ENCODE peak calls at places on chromosomes 2 and 18, in four cellular contexts. One of them, this sample, is unnamed.

GRCh38 chr2:178072383-178073301 is at the start of gene PDE11A:
- DNase-seq in PC-3: peak; percentile 88
- DNase-seq in GM23248: peak; percentile 93
- DNase-seq in hepatocyte: peak; percentile 93
- DNase-seq in this sample: peak; percentile 26

GRCh38 chr18:79227617-79228016 is 158.4 kb downstream of the ATP9B start:
- DNase-seq in PC-3: no peak
- DNase-seq in GM23248: no peak
- DNase-seq in hepatocyte: no peak
- DNase-seq in this sample: no peak

GRCh38 chr2:201507725-201508124 is 56.2 kb downstream of the STRADB start:
- DNase-seq in PC-3: no peak
- DNase-seq in GM23248: no peak
- DNase-seq in hepatocyte: no peak
- DNase-seq in this sample: no peak

GRCh38 chr2:98643496-98644100 is 35.2 kb downstream of the UNC50 start:
- DNase-seq in GM23248: no peak
- DNase-seq in PC-3: no peak
- DNase-seq in hepatocyte: no peak
- DNase-seq in this sample: no peak

GRCh38 chr2:71604709-71605085 is 151.3 kb downstream of the DYSF start:
- DNase-seq in PC-3: no peak
- DNase-seq in GM23248: no peak
- DNase-seq in hepatocyte: no peak
- DNase-seq in this sample: no peak

GRCh38 chr2:127398239-127398590 is 10.4 kb upstream of the MAP3K2 start:
- DNase-seq in GM23248: peak; percentile 98
- DNase-seq in PC-3: peak; percentile 97
- DNase-seq in hepatocyte: peak; percentile 91
- DNase-seq in this sample: no peak

GRCh38 chr2:157488877-157489276 is 45.0 kb upstream of the CYTIP start:
- DNase-seq in GM23248: no peak
- DNase-seq in PC-3: peak; percentile 29
- DNase-seq in hepatocyte: no peak
- DNase-seq in this sample: no peak

GRCh38 chr2:236872971-236873370 is 212.7 kb upstream of the COPS8 start:
- DNase-seq in PC-3: no peak
- DNase-seq in hepatocyte: no peak
- DNase-seq in GM23248: no peak
- DNase-seq in this sample: no peak

GRCh38 chr2:216113572-216113971 is 4.4 kb downstream of the XRCC5 start:
- DNase-seq in GM23248: no peak
- DNase-seq in PC-3: no peak
- DNase-seq in hepatocyte: no peak
- DNase-seq in this sample: no peak

GRCh38 chr2:24702800-24703199 is 90.4 kb downstream of the PTRHD1 start:
- DNase-seq in hepatocyte: no peak
- DNase-seq in GM23248: peak; percentile 93
- DNase-seq in PC-3: peak; percentile 93
- DNase-seq in this sample: no peak

GRCh38 chr2:42796427-42797248 is 4.3 kb upstream of the HAAO start:
- DNase-seq in PC-3: no peak
- DNase-seq in GM23248: no peak
- DNase-seq in hepatocyte: no peak
- DNase-seq in this sample: no peak

GRCh38 chr18:32469190-32469611 is 1.5 kb downstream of the GAREM1 start:
- DNase-seq in hepatocyte: peak; percentile 58
- DNase-seq in PC-3: peak; percentile 23
- DNase-seq in GM23248: peak; percentile 59
- DNase-seq in this sample: no peak

GRCh38 chr18:3391704-3392466 is 58.1 kb upstream of the TGIF1 start:
- DNase-seq in hepatocyte: no peak
- DNase-seq in GM23248: peak; percentile 6
- DNase-seq in PC-3: no peak
- DNase-seq in this sample: no peak

GRCh38 chr2:229666811-229667210 is 47.5 kb downstream of the DNER start:
- DNase-seq in GM23248: no peak
- DNase-seq in hepatocyte: no peak
- DNase-seq in PC-3: no peak
- DNase-seq in this sample: no peak

GRCh38 chr2:207119048-207119447 is 46.7 kb downstream of the KLF7 start:
- DNase-seq in GM23248: no peak
- DNase-seq in PC-3: peak; percentile 54
- DNase-seq in hepatocyte: no peak
- DNase-seq in this sample: no peak

GRCh38 chr2:207122914-207123744 is 42.6 kb downstream of the KLF7 start:
- DNase-seq in hepatocyte: peak; percentile 16
- DNase-seq in GM23248: no peak
- DNase-seq in PC-3: no peak
- DNase-seq in this sample: no peak

GRCh38 chr2:207126724-207127314 is 38.9 kb downstream of the KLF7 start:
- DNase-seq in GM23248: peak; percentile 65
- DNase-seq in hepatocyte: no peak
- DNase-seq in PC-3: no peak
- DNase-seq in this sample: no peak

GRCh38 chr2:207121784-207122183 is 44.0 kb downstream of the KLF7 start:
- DNase-seq in GM23248: peak; percentile 75
- DNase-seq in PC-3: peak; percentile 80
- DNase-seq in hepatocyte: no peak
- DNase-seq in this sample: no peak

DNA sequence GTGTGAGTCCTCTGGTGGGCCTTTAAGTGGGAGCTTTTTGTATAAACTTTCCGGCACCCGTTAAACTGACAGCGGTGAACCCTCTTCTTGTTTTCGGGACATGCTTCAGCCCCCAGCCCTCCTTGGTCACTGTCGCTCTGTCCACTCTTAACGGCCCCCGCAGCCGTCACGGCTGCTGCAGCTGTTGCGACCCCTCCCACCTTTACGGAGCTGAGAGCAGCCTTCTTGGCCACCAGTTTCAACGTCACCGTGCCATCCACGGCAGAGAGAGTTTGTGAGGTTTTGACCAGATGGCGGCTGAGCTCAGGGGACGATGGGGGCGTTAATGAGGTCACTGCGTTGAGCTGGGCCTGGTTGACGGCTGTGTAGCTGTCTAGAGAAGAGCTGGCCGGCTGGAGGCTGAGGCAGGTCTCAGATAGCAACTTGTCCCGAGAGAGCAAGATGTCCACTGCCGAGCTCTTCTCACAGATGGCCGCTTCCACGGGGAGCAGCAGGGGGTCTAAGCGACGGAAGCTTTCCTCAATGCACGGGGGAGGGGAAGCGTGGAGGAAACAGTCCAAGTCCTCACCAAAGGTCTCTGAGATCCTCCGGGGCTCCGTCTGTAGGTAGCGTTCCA is 41.9 kb downstream of the KLF7 start:
- DNase-seq in PC-3: no peak
- DNase-seq in hepatocyte: no peak
- DNase-seq in GM23248: no peak
- DNase-seq in this sample: no peak
- H4K20me1 ChIP-seq in PC-3: no peaks in the 10 kb centered on the region
- H4K20me1 ChIP-seq in hepatocyte: peaks cover 9% of the 10 kb centered on the region
- H4K20me1 ChIP-seq in GM23248: peaks cover 24% of the 10 kb centered on the region
- H4K20me1 ChIP-seq in this sample: peaks cover 16% of the 10 kb centered on the region

GRCh38 chr2:112480540-112481049 is 1.4 kb upstream of the TTL start:
- DNase-seq in GM23248: no peak
- DNase-seq in hepatocyte: peak; percentile 10
- DNase-seq in PC-3: no peak
- DNase-seq in this sample: no peak

GRCh38 chr2:112476434-112476833 is 5.5 kb upstream of the TTL start:
- DNase-seq in hepatocyte: no peak
- DNase-seq in GM23248: no peak
- DNase-seq in PC-3: no peak
- DNase-seq in this sample: no peak

GRCh38 chr2:112472547-112473263 is 9.3 kb upstream of the TTL start:
- DNase-seq in GM23248: no peak
- DNase-seq in PC-3: no peak
- DNase-seq in hepatocyte: no peak
- DNase-seq in this sample: no peak

DNA sequence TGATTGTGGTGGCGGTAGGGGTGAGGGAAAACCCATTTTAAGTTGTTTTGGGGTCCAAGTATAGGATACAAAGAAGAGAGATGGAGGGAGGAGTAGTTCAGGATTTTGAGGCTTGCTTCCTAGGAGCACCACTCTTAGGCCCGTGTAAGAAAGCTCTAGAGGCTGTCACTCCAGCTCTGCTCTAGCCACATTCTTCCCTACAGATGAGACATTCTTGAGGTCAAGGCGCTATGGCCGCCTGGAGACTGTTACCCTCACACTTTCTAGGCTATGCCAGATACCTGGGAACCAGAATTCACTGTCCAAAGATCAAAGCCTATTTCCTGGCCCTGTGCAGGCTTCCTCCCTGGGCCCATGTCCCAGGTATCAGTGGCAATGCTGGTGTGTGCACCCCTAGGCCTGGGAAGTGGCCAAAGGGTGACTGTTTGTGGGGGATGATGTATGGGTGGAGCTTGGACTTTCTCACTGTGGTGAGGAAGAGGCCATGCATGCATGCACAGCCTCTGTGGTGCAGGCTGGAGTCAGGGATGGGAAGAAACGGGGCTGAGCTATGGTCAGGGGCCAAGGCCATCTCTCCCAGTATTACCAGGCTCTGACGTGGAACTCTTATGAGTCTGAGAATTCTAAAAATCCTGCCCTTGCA is 7.0 kb upstream of the TTL start:
- DNase-seq in PC-3: no peak
- DNase-seq in hepatocyte: no peak
- DNase-seq in GM23248: peak; percentile 86
- DNase-seq in this sample: no peak
- H2AFZ ChIP-seq in PC-3: no peak overlapping the region
- H2AFZ ChIP-seq in hepatocyte: no peak overlapping the region
- H2AFZ ChIP-seq in GM23248: peak overlapping the region; percentile 59
- H2AFZ ChIP-seq in this sample: no peak overlapping the region

GRCh38 chr18:13151656-13152055 is 66.9 kb upstream of the LDLRAD4 start:
- DNase-seq in PC-3: no peak
- DNase-seq in GM23248: no peak
- DNase-seq in hepatocyte: no peak
- DNase-seq in this sample: no peak

GRCh38 chr18:13141209-13141608 is 77.4 kb upstream of the LDLRAD4 start:
- DNase-seq in PC-3: peak; percentile 11
- DNase-seq in GM23248: peak; percentile 13
- DNase-seq in hepatocyte: no peak
- DNase-seq in this sample: no peak

GRCh38 chr18:13145636-13146190 is 72.8 kb upstream of the LDLRAD4 start:
- DNase-seq in hepatocyte: no peak
- DNase-seq in GM23248: no peak
- DNase-seq in PC-3: no peak
- DNase-seq in this sample: no peak

GRCh38 chr18:13147146-13147545 is 71.4 kb upstream of the LDLRAD4 start:
- DNase-seq in GM23248: no peak
- DNase-seq in hepatocyte: no peak
- DNase-seq in PC-3: no peak
- DNase-seq in this sample: no peak
- H4K20me1 ChIP-seq in GM23248: no peaks in the 10 kb centered on the region
- H4K20me1 ChIP-seq in hepatocyte: no peaks in the 10 kb centered on the region
- H4K20me1 ChIP-seq in PC-3: no peaks in the 10 kb centered on the region
- H4K20me1 ChIP-seq in this sample: no peaks in the 10 kb centered on the region

GRCh38 chr2:231549446-231550239 is 19.4 kb upstream of the NMUR1 start:
- DNase-seq in GM23248: no peak
- DNase-seq in PC-3: no peak
- DNase-seq in hepatocyte: no peak
- DNase-seq in this sample: no peak
- H2AFZ ChIP-seq in GM23248: no peak overlapping the region
- H2AFZ ChIP-seq in PC-3: no peak overlapping the region
- H2AFZ ChIP-seq in hepatocyte: no peak overlapping the region
- H2AFZ ChIP-seq in this sample: no peak overlapping the region

DNA sequence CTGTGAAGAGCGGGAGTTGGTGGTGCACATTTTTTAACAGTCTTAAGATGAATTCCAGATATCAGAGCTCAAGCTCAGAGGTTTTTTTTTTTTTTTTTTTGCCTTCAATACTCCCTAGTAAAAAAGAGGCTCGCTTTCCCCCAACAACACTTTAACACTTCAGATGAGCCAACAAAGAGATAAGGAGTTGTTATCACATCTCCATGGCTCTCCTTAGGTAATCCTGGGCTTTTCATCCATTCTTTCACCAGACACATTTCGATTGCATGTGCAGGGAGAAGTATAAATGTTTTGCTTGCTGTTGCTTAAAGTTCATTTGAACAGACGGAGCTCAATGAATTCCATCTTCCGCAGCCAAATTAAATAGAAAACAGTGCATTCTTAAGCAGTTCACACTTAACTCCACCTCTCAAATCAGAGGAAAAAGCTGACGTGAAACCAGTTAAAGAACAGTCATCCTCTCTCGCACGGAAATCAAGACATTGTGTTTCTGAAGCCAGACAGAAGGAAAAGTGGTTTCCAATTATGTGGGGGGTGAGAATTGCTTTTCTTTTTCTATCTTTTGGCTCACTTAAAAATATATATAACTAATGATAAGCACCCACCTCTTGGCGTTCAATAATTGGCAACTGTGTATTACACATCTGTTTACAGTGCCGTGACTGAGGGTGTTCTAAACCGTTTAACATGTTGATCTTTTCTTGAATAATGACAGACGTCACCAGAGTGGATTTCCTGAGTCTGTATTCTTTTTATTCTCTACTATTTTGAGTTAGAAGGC is 118.2 kb downstream of the ZNF521 start:
- DNase-seq in PC-3: no peak
- DNase-seq in hepatocyte: no peak
- DNase-seq in GM23248: peak; percentile 78
- DNase-seq in this sample: no peak
- H4K20me1 ChIP-seq in PC-3: no peaks in the 10 kb centered on the region
- H4K20me1 ChIP-seq in hepatocyte: no peaks in the 10 kb centered on the region
- H4K20me1 ChIP-seq in GM23248: no peaks in the 10 kb centered on the region
- H4K20me1 ChIP-seq in this sample: no peaks in the 10 kb centered on the region